ENCODE peak calls at places on chromosomes 13 and 19, in four cellular contexts. J is spleen; N is IMR-90; T is CD4-positive, alpha-beta memory T cell. S is an unnamed sample. For H3K4me1, the result is how much of the 10 kb centered on the place peaks cover.

GRCh38 chr19:18743281-18743825 is 47.8 kb downstream of the COMP start:
- DNase-seq in N (peak), J (no peak), T (no peak), S (no peak)

GRCh38 chr19:52237771-52238400 is 31.5 kb upstream of the ZNF766 start:
- DNase-seq in N (peak), T (peak), J (peak), S (peak)

GRCh38 chr13:30810261-30810701 is 74.9 kb downstream of the ALOX5AP start:
- DNase-seq in J (no peak), T (no peak), N (no peak), S (no peak)

GRCh38 chr19:49588370-49589122 is 2.4 kb upstream of the PRR12 start:
- DNase-seq in T (peak), N (no peak), J (peak), S (no peak)

GRCh38 chr13:67549331-67549730 is 319.2 kb upstream of the PCDH9 start:
- DNase-seq in T (no peak), N (peak), J (no peak), S (no peak)

GRCh38 chr13:92681239-92681638 is 545.4 kb upstream of the GPC6 start:
- DNase-seq in J (no peak), N (no peak), T (no peak), S (no peak)

GRCh38 chr13:95083758-95084157 is 217.5 kb downstream of the ABCC4 start:
- DNase-seq in J (no peak), N (peak), T (no peak), S (no peak)

GRCh38 chr19:44072543-44073401 is 813 bp downstream of the ZNF284 start:
- DNase-seq in T (no peak), N (no peak), J (no peak), S (no peak)

GRCh38 chr19:20077791-20078463 is at the start of gene ZNF90:
- DNase-seq in J (peak), T (peak), N (peak), S (peak)

GRCh38 chr13:106507560-106508274 is 27.7 kb downstream of the EFNB2 start:
- DNase-seq in J (no peak), T (no peak), N (peak), S (no peak)

GRCh38 chr19:3555653-3556422 is 1.5 kb downstream of the MFSD12 start:
- DNase-seq in J (peak), T (no peak), N (no peak), S (no peak)

GRCh38 chr13:22372261-22372660 is 701.4 kb downstream of the FGF9 start:
- DNase-seq in T (no peak), J (no peak), N (no peak), S (no peak)

GRCh38 chr13:101730420-101731000 is 278.0 kb downstream of the ITGBL1 start:
- DNase-seq in J (no peak), T (no peak), N (no peak), S (no peak)

GRCh38 chr13:24742294-24742693 is 21.7 kb upstream of the RNF17 start:
- DNase-seq in J (no peak), T (no peak), N (no peak), S (no peak)

GRCh38 chr13:106650690-106651205 is 82.8 kb upstream of the ARGLU1 start:
- DNase-seq in T (no peak), N (no peak), J (no peak), S (no peak)

GRCh38 chr13:21012841-21013681 is 48.3 kb downstream of the LATS2 start:
- DNase-seq in J (no peak), N (no peak), T (no peak), S (no peak)

GRCh38 chr13:98326274-98326673 is 149.2 kb upstream of the RNF113B start:
- DNase-seq in N (no peak), T (no peak), J (no peak), S (no peak)
- H3K4me1 ChIP-seq in N (under half), T (under half), J (under half), S (under half)

GRCh38 chr19:4951671-4952070 is 17.2 kb upstream of the KDM4B start:
- DNase-seq in T (no peak), N (no peak), J (no peak), S (no peak)

GRCh38 chr19:4952945-4953344 is 16.0 kb upstream of the KDM4B start:
- DNase-seq in J (no peak), N (no peak), T (no peak), S (no peak)

GRCh38 chr19:4957981-4958380 is 10.9 kb upstream of the KDM4B start:
- DNase-seq in N (no peak), J (no peak), T (no peak), S (no peak)

DNA sequence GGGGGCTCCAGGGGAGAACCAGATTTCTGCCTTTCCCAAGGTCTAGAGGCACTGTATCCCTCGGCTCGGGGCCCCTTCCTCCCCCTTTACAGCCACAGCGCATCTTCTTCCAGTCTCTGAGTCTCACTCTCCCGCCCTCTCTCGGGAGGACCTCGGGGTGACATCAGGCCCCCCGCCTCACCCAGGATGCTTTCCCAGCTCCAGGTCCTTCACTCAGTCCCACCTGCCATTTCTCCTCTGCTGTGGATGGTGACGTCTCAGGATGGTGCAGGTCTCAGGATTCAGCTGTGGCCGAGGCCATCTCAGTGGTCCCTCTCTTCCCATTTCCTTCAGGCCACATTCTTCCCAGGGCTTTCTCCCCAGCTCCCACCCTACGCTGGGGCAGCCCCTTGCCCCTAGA is 13.6 kb upstream of the KDM4B start:
- DNase-seq in T (no peak), J (no peak), N (no peak), S (no peak)
- H3K4me3 ChIP-seq in T (no peak), J (no peak), N (no peak), S (no peak)

DNA sequence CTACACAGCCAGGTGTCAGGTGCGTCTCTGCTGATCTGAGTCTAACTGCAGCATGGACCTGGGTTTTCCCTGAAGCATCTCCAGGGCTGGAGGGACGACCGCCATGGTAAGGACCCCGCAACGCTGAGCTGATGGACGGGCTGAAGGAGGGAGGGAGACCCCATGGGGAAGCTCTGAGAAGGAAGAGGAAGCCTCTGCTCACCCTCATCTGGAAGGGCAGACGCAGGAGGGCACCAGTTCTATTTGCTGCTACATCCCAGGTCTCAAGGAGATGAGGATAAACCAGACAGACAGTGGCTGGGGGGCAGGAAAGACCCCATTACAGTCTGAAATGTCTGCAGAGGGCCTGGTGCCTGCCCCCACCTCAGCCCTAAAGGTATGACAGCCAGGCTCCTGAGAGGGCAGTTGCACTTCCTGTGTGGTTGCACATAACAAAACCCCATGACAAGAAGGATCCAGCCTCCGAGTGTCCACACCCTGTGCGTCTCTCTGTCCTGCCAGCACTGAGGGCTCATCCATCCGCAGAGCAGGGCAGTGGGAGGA is at the start of gene LILRA2:
- DNase-seq in N (no peak), J (peak), T (no peak), S (no peak)
- H3K27ac ChIP-seq in N (no peak), J (peak), T (no peak), S (no peak)

GRCh38 chr13:58298556-58299135 is 667.1 kb downstream of the PCDH17 start:
- DNase-seq in J (no peak), T (no peak), N (no peak), S (no peak)
- H3K4me1 ChIP-seq in J (under half), T (under half), N (under half), S (under half)

DNA sequence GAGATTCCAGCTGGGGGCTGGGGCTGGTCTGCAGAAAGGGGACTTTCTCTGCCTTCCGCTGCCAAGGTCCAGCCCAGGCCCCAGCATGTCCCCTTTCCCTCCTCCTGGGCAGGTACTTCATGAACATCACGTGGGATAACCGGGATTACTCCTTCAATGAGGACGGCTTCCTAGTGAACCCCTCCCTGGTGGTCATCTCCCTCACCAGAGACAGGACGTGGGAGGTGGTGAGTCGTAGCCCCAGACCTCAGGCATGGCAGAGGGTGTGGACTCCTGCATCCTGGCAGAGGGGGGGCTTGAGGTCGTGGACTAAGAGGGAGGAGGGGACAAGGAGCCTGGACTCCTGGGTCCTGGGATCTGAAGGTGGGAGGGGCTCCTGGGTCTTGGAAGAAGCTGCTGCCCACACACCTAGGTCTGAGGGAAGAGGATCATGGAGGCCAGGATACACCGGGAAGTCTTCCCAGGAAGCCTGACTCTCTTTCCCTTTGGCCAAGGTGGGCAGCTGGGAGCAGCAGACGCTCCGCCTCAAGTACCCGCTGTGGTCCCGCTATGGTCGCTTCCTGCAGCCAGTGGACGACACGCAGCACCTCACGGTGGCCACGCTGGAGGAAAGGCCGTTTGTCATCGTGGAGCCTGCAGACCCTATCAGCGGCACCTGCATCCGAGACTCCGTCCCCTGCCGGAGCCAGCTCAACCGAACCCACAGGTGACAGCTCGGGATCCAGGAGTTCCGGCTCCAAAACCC is 20.6 kb downstream of the GRIN2D start:
- DNase-seq in N (peak), T (no peak), J (no peak), S (no peak)
- H3K4me3 ChIP-seq in N (no peak), T (peak), J (no peak), S (no peak)

GRCh38 chr13:44876782-44877324 is 112.4 kb downstream of the NUFIP1 start:
- DNase-seq in N (no peak), J (no peak), T (no peak), S (no peak)

GRCh38 chr13:44873486-44873885 is 115.8 kb downstream of the NUFIP1 start:
- DNase-seq in J (no peak), T (no peak), N (no peak), S (no peak)

GRCh38 chr13:44874176-44874575 is 115.1 kb downstream of the NUFIP1 start:
- DNase-seq in N (no peak), T (no peak), J (no peak), S (no peak)

GRCh38 chr13:44872751-44873150 is 116.5 kb downstream of the NUFIP1 start:
- DNase-seq in J (no peak), N (no peak), T (no peak), S (no peak)

DNA sequence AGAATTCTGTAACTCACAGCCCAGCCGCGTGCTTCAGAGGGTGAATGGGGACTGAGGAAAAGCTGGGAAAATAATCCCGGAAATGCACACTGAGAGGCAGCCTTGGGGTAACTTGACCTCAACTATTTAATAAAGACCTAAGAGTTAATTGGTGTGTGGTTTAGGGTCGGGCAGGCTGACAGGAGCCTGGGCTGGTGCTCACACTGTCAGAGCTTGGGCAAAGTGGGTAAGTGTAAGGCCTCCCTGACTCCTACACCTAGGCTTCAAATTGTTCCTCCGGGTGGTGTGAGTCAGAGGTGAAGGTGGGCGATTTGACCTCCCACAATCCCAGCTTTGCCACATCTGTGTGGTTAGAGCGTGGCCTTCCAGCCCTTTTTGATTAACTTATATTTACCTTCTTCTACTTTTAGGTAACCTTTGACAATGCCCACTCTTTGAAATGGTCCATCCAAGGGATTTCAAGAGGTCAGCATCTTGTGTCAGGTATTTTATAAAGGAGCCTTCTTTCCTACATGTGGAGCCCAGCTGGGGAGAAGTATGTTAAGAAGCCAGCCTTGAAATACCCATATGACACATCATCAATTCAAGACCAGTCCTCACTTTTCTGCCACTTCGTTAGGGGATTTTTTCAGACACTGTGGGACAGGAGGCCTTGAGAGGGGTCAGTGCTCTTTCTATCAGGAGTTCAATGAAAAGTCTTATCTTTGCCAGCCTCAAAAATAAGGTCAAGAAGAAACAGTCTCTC is 114.2 kb downstream of the NUFIP1 start:
- DNase-seq in T (no peak), N (no peak), J (no peak), S (no peak)
- H3K27ac ChIP-seq in T (no peak), N (no peak), J (no peak), S (no peak)

GRCh38 chr13:75961911-75962310 is 325.8 kb downstream of the LMO7 start:
- DNase-seq in N (no peak), J (no peak), T (no peak), S (no peak)

GRCh38 chr13:75963318-75963717 is 327.2 kb downstream of the LMO7 start:
- DNase-seq in T (no peak), J (no peak), N (no peak), S (no peak)

GRCh38 chr13:75960538-75960994 is 324.4 kb downstream of the LMO7 start:
- DNase-seq in N (no peak), J (no peak), T (no peak), S (no peak)

GRCh38 chr13:75959861-75960481 is 323.8 kb downstream of the LMO7 start:
- DNase-seq in T (no peak), N (no peak), J (no peak), S (no peak)
- H3K4me1 ChIP-seq in T (under half), N (under half), J (under half), S (under half)